ENCODE peak calls at places on chromosome 11, in five cellular contexts. J is HepG2, H is SK-N-SH, N is GM12878, F is K562. K is an unnamed sample. For H3K9me3, the result is how much of the 10 kb centered on the place peaks cover.

GRCh38 chr11:65634440-65634839 is 3.5 kb upstream of the SIPA1 start:
- DNase-seq in J (no peak), H (no peak), N (no peak), F (no peak), K (no peak)

GRCh38 chr11:17683378-17684161 is 35.8 kb upstream of the MYOD1 start:
- DNase-seq in J (peak), H (no peak), N (no peak), F (no peak), K (peak)

GRCh38 chr11:82996966-82997606 is 74.6 kb downstream of the RAB30 start:
- DNase-seq in J (no peak), H (no peak), N (peak), F (no peak), K (no peak)

GRCh38 chr11:35178862-35179261 is 39.9 kb downstream of the CD44 start:
- DNase-seq in J (no peak), H (no peak), N (no peak), F (no peak), K (peak)

GRCh38 chr11:63673579-63673978 is 2.4 kb upstream of the ATL3 start:
- DNase-seq in J (no peak), H (no peak), N (no peak), F (no peak), K (peak)

GRCh38 chr11:67507242-67507890 is 596 bp downstream of the CDK2AP2 start:
- DNase-seq in J (no peak), H (no peak), N (no peak), F (peak), K (peak)

GRCh38 chr11:76297143-76297542 is 83.8 kb downstream of the THAP12 start:
- DNase-seq in J (no peak), H (no peak), N (no peak), F (no peak), K (no peak)

GRCh38 chr11:113147249-113147648 is 167.1 kb upstream of the TTC12 start:
- DNase-seq in J (no peak), H (no peak), N (no peak), F (no peak), K (no peak)

GRCh38 chr11:102341844-102342318 is 5.1 kb upstream of the BIRC2 start:
- DNase-seq in J (peak), H (peak), N (peak), F (peak), K (peak)
- TF ChIP-seq MXI1 in J (no peak), H (no peak), N (peak), F (no peak), K (no peak)

DNA sequence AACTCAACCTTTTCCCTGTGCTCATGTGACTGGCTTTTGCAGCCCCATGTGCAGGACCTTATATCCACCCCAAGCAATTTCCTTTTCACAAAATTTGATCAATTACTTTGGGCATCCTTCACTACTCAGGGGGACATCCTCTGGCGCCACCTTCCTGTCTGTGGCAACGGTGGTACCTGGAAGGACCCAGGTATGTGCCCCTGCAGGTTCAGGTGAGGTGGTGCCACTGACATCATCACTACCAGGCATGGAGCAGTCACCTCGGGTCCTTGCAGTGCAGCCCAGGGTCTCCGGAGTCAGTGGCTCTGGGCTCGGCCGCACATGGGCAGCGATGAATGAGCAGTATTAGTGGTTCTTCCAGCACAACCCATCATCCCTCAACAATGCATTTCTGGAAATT is 37.7 kb upstream of the B3GAT1 start:
- DNase-seq in J (no peak), H (no peak), N (no peak), F (no peak), K (no peak)
- H3K9me3 ChIP-seq in J (under half), H (under half), N (under half), F (under half), K (under half)

GRCh38 chr11:62532096-62532495 is 14.5 kb downstream of the AHNAK start:
- DNase-seq in J (no peak), H (no peak), N (no peak), F (no peak), K (no peak)

GRCh38 chr11:62538470-62539237 is 8.0 kb downstream of the AHNAK start:
- DNase-seq in J (no peak), H (no peak), N (no peak), F (no peak), K (no peak)

GRCh38 chr11:62535802-62536201 is 10.8 kb downstream of the AHNAK start:
- DNase-seq in J (no peak), H (no peak), N (no peak), F (no peak), K (no peak)

GRCh38 chr11:62536301-62536957 is 10.2 kb downstream of the AHNAK start:
- DNase-seq in J (no peak), H (no peak), N (no peak), F (no peak), K (no peak)

GRCh38 chr11:62534779-62535545 is 11.6 kb downstream of the AHNAK start:
- DNase-seq in J (no peak), H (no peak), N (no peak), F (no peak), K (no peak)
- TF ChIP-seq MXI1 in J (no peak), H (no peak), N (no peak), F (no peak), K (no peak)

DNA sequence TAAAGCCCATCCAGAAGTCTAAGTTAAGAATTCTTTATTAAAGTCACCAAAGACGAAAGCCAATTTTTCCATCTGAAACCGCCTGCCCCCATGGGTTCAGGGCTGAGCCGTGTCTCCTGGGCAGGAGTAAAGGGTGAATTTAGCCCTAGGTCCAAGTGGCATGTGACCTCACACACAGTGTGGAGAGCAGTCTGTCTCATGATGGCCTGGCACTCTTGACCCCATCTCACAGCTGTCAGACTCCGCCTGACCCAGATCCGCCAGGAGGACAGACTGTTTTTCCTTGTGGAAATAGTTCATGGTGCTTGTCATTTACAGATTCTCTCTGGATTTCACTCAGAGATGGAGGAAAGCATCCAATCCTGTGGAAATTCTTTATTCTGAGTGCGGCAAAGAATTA is 109.7 kb downstream of the GALNT18 start:
- DNase-seq in J (no peak), H (no peak), N (no peak), F (no peak), K (no peak)
- H3K9me3 ChIP-seq in J (under half), H (under half), N (under half), F (under half), K (under half)

K was measured in IMR-90.